ENCODE peak calls at places on chromosomes 3 and 15, in four cellular contexts. S is A549, Z is body of pancreas, A is lower leg skin. L is an unnamed sample.

GRCh38 chr3:164818318-164818717 is 260.0 kb downstream of the SI start:
- DNase-seq in S (no peak), Z (no peak), A (no peak), L (no peak)

GRCh38 chr3:97952280-97952679 is 20.0 kb downstream of the RIOX2 start:
- DNase-seq in S (no peak), Z (peak; percentile 49), A (no peak), L (no peak)

GRCh38 chr3:38643592-38643991 is 5.9 kb downstream of the SCN5A start:
- DNase-seq in S (no peak), Z (no peak), A (peak; percentile 50), L (no peak)

GRCh38 chr3:141802316-141803077 is 39.3 kb downstream of the GRK7 start:
- DNase-seq in S (no peak), Z (no peak), A (no peak), L (no peak)

GRCh38 chr3:16146015-16146730 is 28.3 kb upstream of the GALNT15 start:
- DNase-seq in S (no peak), Z (no peak), A (peak; percentile 54), L (no peak)

GRCh38 chr3:144553301-144553700 is 581.7 kb downstream of the DIPK2A start:
- DNase-seq in S (no peak), Z (no peak), A (no peak), L (no peak)

GRCh38 chr3:73710340-73710739 is 85.6 kb upstream of the PDZRN3 start:
- DNase-seq in S (no peak), Z (no peak), A (no peak), L (no peak)

GRCh38 chr3:119235151-119235550 is 5.5 kb downstream of the B4GALT4 start:
- DNase-seq in S (peak; percentile 27), Z (no peak), A (no peak), L (no peak)

GRCh38 chr15:39924437-39924836 is 4.4 kb upstream of the GPR176 start:
- DNase-seq in S (no peak), Z (no peak), A (no peak), L (no peak)

GRCh38 chr15:70765504-70766281 is 2.3 kb upstream of the UACA start:
- DNase-seq in S (no peak), Z (no peak), A (no peak), L (no peak)

GRCh38 chr3:152328841-152329240 is 60.1 kb downstream of the MBNL1 start:
- DNase-seq in S (peak; percentile 80), Z (peak; percentile 22), A (no peak), L (no peak)

GRCh38 chr3:134114726-134115125 is 85.0 kb upstream of the SLCO2A1 start:
- DNase-seq in S (no peak), Z (no peak), A (no peak), L (no peak)

GRCh38 chr15:70955151-70955550 is 62.5 kb downstream of the LRRC49 start:
- DNase-seq in S (no peak), Z (no peak), A (no peak), L (no peak)

GRCh38 chr3:100265016-100265415 is 4.2 kb downstream of the TBC1D23 start:
- DNase-seq in S (no peak), Z (no peak), A (no peak), L (no peak)

GRCh38 chr3:73602171-73602570 is 22.6 kb downstream of the PDZRN3 start:
- DNase-seq in S (no peak), Z (no peak), A (no peak), L (no peak)

GRCh38 chr3:194930439-194931204 is 244.9 kb downstream of the FAM43A start:
- DNase-seq in S (no peak), Z (peak; percentile 50), A (no peak), L (peak; percentile 36)

GRCh38 chr3:26989042-26989441 is 366.5 kb downstream of the LRRC3B start:
- DNase-seq in S (no peak), Z (no peak), A (no peak), L (no peak)

GRCh38 chr3:179801831-179802230 is 149.0 kb downstream of the USP13 start:
- DNase-seq in S (no peak), Z (no peak), A (no peak), L (no peak)

GRCh38 chr15:56931674-56932507 is 13.4 kb downstream of the TCF12 start:
- DNase-seq in S (no peak), Z (no peak), A (no peak), L (no peak)

GRCh38 chr3:196947136-196947859 is 5.0 kb upstream of the NCBP2 start:
- DNase-seq in S (no peak), Z (no peak), A (peak; percentile 66), L (no peak)

GRCh38 chr3:148554367-148554766 is 143.3 kb upstream of the AGTR1 start:
- DNase-seq in S (no peak), Z (no peak), A (no peak), L (no peak)

GRCh38 chr15:27798807-27799206 is 300.3 kb downstream of the OCA2 start:
- DNase-seq in S (no peak), Z (no peak), A (no peak), L (no peak)

GRCh38 chr15:98536976-98537375 is 111.4 kb upstream of the IGF1R start:
- DNase-seq in S (no peak), Z (no peak), A (no peak), L (no peak)

GRCh38 chr3:95926904-95927501 is 887.4 kb upstream of the EPHA6 start:
- DNase-seq in S (no peak), Z (no peak), A (no peak), L (no peak)

DNA sequence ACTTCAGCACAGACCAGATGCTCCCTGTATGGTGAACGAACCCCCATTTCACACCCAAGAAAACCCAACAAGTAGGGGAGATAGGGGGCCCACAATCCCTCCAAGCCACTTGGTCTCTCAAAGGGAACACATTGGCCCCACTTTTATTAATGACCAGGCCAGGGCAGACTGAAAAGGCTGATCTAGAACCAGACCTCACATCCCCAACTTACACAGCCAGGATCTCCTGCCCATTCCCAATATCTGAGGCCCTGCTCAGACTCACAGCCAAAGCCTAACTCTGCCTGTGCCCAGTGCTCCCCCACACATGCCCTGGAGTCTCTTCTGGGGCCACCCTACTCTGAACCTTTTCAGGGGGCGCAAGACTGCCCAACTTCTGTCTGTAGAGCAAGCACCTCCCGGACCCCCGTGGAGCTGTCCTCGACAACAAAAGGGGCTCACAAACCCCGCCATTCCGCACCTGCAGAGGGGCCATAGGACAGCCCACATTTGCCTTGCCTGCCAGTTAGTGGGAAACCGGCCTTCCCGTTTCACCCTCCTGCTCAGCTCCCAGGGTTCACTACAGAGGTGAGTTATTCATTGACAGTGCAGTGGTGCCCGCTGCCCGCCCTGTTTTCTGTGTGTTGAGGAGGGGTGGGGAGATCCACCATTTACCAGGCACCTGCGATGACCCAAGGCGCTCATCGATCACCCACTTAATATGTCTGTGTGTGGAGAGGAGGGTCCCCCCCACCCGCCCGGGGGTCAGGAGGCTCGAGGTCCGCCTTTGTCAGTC is 1.6 kb downstream of the PLXNB1 start:
- DNase-seq in S (peak; percentile 28), Z (peak; percentile 85), A (no peak), L (peak; percentile 37)
- TF ChIP-seq POLR2A in S (no peak), Z (peak; percentile 52), A (no peak), L (no peak)

GRCh38 chr3:107242579-107242978 is 134.7 kb upstream of the CCDC54 start:
- DNase-seq in S (no peak), Z (no peak), A (no peak), L (no peak)

GRCh38 chr3:107241217-107241616 is 136.0 kb upstream of the CCDC54 start:
- DNase-seq in S (peak; percentile 42), Z (peak; percentile 17), A (no peak), L (peak; percentile 69)

GRCh38 chr3:107239703-107240102 is 137.5 kb upstream of the CCDC54 start:
- DNase-seq in S (no peak), Z (no peak), A (no peak), L (no peak)

GRCh38 chr3:107238787-107239186 is 138.5 kb upstream of the CCDC54 start:
- DNase-seq in S (no peak), Z (no peak), A (no peak), L (no peak)

DNA sequence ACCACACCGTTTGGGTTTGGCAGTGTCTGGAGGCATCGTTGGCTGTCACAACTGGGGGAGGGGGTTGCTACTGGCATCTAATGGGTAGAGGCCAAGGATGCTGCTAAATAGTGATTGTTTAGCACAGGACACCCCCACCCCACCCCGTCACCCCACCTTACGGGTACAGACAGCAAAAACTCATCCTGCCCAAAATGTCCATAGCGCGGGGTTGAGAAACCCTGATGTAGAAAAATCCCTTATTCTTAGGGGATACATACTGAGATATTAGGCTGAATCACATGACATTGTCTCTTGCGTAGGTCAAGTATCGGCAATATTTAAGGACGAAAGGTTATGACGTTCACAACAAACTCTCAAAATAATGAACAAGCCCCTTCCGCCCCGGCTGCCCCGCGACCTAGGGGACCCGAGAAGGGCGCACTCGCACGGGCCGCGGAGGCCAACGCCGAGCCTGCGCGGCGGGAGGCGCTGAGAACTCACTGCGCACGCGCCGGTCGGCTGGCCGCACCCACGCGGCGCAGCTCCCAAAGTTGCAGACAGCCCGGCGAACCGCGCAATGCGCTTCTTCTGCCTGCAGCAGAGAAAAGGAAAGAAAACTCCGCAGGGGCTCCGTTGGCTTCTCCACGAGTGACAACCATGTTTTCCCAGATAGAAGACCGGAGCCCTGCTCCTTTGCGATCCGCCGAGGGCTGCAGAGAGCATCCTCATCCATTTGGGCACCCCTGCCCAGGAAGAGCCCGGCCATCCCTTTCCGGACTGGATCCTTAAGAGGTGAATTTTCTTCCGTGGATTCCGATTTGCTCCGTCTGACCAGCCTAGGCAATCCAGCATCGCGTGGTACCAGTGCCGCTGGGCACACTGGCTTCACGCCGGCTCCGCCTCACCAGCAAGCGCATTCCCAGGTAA is 136.8 kb upstream of the CCDC54 start:
- DNase-seq in S (peak; percentile 72), Z (peak; percentile 65), A (peak; percentile 94), L (peak; percentile 77)
- TF ChIP-seq POLR2A in S (peak; percentile 76), Z (peak; percentile 39), A (no peak), L (peak; percentile 69)

GRCh38 chr3:172138792-172139507 is 99.6 kb downstream of the FNDC3B start:
- DNase-seq in S (peak; percentile 57), Z (peak; percentile 81), A (no peak), L (peak; percentile 79)
- TF ChIP-seq POLR2A in S (no peak), Z (no peak), A (no peak), L (no peak)

GRCh38 chr3:160602259-160602658 is 36.9 kb upstream of the KPNA4 start:
- DNase-seq in S (no peak), Z (no peak), A (no peak), L (no peak)

GRCh38 chr3:160598865-160599264 is 33.5 kb upstream of the KPNA4 start:
- DNase-seq in S (no peak), Z (no peak), A (no peak), L (no peak)

GRCh38 chr3:160605315-160605714 is 39.9 kb upstream of the KPNA4 start:
- DNase-seq in S (no peak), Z (no peak), A (no peak), L (no peak)

DNA sequence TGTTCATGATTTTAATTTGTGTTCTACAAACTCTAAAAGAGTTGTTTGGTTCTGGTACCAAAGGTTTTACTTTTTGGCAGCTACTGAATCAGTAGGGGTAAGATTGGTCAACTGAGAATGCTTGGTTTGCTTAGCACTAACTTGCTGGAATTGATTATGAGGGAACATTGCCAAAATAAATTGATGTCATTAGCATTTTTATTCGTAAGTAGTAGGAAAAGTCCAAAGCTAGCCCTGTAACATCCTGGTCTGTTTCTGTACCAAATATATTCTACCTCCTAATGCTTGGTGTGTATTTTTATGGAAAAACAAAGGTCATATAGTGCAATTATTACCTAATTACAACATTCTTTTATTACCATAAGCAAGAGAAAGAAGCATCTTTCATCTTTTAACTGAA is 35.9 kb upstream of the KPNA4 start:
- DNase-seq in S (no peak), Z (no peak), A (no peak), L (no peak)
- TF ChIP-seq POLR2A in S (no peak), Z (no peak), A (no peak), L (no peak)

L was measured in thyroid gland.